ENCODE peak calls at places on chromosomes 6 and 20, in six cellular contexts. U is endothelial cell of umbilical vein, L is A549, O is GM12878, S is K562, J is HepG2. W is an unnamed sample.
A peak's percentile ranks its signal among the peaks of the same experiment; 100 is the strongest.

GRCh38 chr6:137334094-137334493 is 114.9 kb upstream of the IFNGR1 start:
- DNase-seq in U (no peak), L (no peak), O (no peak), S (no peak), J (no peak), W (no peak)

GRCh38 chr6:43698584-43699349 is 11.2 kb upstream of the MRPS18A start:
- DNase-seq in U (peak; percentile 91), L (peak; percentile 42), O (no peak), S (no peak), J (no peak), W (no peak)

GRCh38 chr6:32886674-32887383 is 32.8 kb downstream of the PSMB9 start:
- DNase-seq in U (peak; percentile 17), L (peak; percentile 26), O (no peak), S (no peak), J (no peak), W (no peak)

GRCh38 chr6:142735182-142735581 is 209.8 kb downstream of the HIVEP2 start:
- DNase-seq in U (peak; percentile 90), L (no peak), O (no peak), S (no peak), J (no peak), W (no peak)

GRCh38 chr6:132228894-132229293 is 172.4 kb downstream of the MOXD1 start:
- DNase-seq in U (no peak), L (no peak), O (no peak), S (no peak), J (no peak), W (no peak)

GRCh38 chr20:47957135-47957534 is 171.9 kb upstream of the SULF2 start:
- DNase-seq in U (no peak), L (no peak), O (no peak), S (no peak), J (no peak), W (no peak)

GRCh38 chr6:11974089-11974488 is 38.0 kb upstream of the HIVEP1 start:
- DNase-seq in U (no peak), L (no peak), O (no peak), S (no peak), J (no peak), W (no peak)

GRCh38 chr6:163262080-163262479 is 152.4 kb upstream of the QKI start:
- DNase-seq in U (no peak), L (no peak), O (no peak), S (no peak), J (no peak), W (no peak)

GRCh38 chr6:47242483-47243386 is 67.0 kb downstream of the TNFRSF21 start:
- DNase-seq in U (peak; percentile 95), L (peak; percentile 82), O (peak; percentile 72), S (peak; percentile 93), J (no peak), W (peak; percentile 99)

GRCh38 chr20:59672576-59672975 is 68.2 kb downstream of the PHACTR3 start:
- DNase-seq in U (no peak), L (no peak), O (no peak), S (no peak), J (no peak), W (no peak)

GRCh38 chr6:14129572-14129971 is 12.0 kb downstream of the CD83 start:
- DNase-seq in U (peak; percentile 40), L (peak; percentile 58), O (no peak), S (peak; percentile 79), J (peak; percentile 70), W (peak; percentile 76)

GRCh38 chr20:1951436-1952115 is 42.3 kb downstream of the PDYN start:
- DNase-seq in U (no peak), L (no peak), O (no peak), S (no peak), J (no peak), W (no peak)

GRCh38 chr6:108707328-108707976 is 140.8 kb upstream of the ARMC2 start:
- DNase-seq in U (peak; percentile 76), L (no peak), O (no peak), S (no peak), J (peak; percentile 15), W (no peak)

GRCh38 chr6:118813795-118814194 is 80.2 kb upstream of the ASF1A start:
- DNase-seq in U (no peak), L (no peak), O (no peak), S (no peak), J (no peak), W (peak; percentile 32)

GRCh38 chr6:118815495-118815894 is 78.5 kb upstream of the ASF1A start:
- DNase-seq in U (no peak), L (no peak), O (no peak), S (no peak), J (no peak), W (peak; percentile 33)

GRCh38 chr6:118808794-118809668 is 84.9 kb upstream of the ASF1A start:
- DNase-seq in U (no peak), L (no peak), O (no peak), S (no peak), J (no peak), W (peak; percentile 37)

GRCh38 chr6:118810420-118811027 is 83.4 kb upstream of the ASF1A start:
- DNase-seq in U (no peak), L (no peak), O (no peak), S (no peak), J (no peak), W (peak; percentile 74)

DNA sequence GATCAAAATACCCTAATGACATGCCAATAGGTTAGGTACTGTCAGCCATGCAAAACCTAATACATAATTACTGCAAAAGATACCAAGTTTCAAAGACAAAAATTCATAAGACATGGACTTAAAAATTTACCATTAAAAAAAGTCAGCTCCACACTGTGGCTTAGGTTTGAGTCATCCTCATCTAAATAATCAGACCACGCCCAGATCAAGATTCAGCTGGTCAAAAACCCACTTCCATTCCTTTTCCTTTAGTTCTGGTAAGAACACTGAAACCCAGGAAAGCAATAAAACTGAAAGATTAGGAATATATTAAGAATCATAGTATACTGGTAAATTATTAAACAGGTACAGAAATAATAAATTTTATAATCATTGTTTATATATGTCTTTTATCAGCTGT is 81.0 kb upstream of the ASF1A start:
- DNase-seq in U (no peak), L (no peak), O (no peak), S (no peak), J (no peak), W (no peak)
- TF ChIP-seq MYC in U (no peak), L (no peak), O (no peak), S (no peak), J (no peak), W (no peak)

GRCh38 chr6:165091121-165091785 is 218.2 kb downstream of the C6orf118 start:
- DNase-seq in U (no peak), L (no peak), O (no peak), S (no peak), J (no peak), W (no peak)
- TF ChIP-seq MAX in U (no peak), L (no peak), O (no peak), S (no peak), J (no peak), W (no peak)

GRCh38 chr6:138416201-138416600 is 12.2 kb downstream of the HEBP2 start:
- DNase-seq in U (no peak), L (no peak), O (no peak), S (no peak), J (no peak), W (no peak)
- TF ChIP-seq POLR2A in U (no peak), L (no peak), O (no peak), S (no peak), J (no peak), W (no peak)

GRCh38 chr20:49384437-49385434 is 97.7 kb downstream of the KCNB1 start:
- DNase-seq in U (peak; percentile 56), L (peak; percentile 74), O (no peak), S (peak; percentile 67), J (peak; percentile 79), W (peak; percentile 75)

GRCh38 chr20:49379338-49379737 is 101.5 kb upstream of the ZNFX1 start:
- DNase-seq in U (no peak), L (no peak), O (no peak), S (no peak), J (no peak), W (no peak)

GRCh38 chr20:49385471-49385870 is 97.0 kb downstream of the KCNB1 start:
- DNase-seq in U (peak; percentile 29), L (peak; percentile 53), O (no peak), S (peak; percentile 26), J (peak; percentile 52), W (peak; percentile 49)

GRCh38 chr20:49380245-49380875 is 102.1 kb downstream of the KCNB1 start:
- DNase-seq in U (no peak), L (no peak), O (no peak), S (no peak), J (no peak), W (no peak)

GRCh38 chr20:49381558-49382493 is 100.6 kb downstream of the KCNB1 start:
- DNase-seq in U (no peak), L (peak; percentile 42), O (no peak), S (no peak), J (no peak), W (no peak)
- TF ChIP-seq MYC in U (no peak), L (no peak), O (no peak), S (no peak), J (no peak), W (no peak)

DNA sequence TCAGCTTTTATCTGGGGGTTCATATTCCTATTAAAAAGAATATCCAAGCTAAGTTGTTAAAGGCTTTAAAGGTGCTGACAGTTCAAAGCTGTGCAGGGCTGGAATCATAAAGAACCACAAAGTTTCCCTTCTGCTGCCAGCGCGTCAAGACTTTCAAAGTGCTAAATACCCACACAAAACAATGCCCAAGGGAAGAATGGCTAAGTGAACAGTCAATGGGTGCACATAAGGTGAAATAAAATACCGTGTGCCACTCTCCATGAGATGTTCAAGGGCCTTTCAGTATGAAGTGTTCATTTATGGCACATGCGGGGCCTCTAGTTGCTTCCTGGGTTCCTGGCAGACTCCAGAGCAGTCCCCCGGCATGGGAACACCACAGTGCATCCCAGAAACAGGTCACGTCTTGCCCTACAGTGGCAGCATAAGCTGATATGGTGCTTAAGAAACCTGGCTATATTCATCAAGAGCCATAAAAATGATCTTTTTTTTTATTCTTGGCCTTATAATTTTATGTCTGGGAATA is 14.1 kb downstream of the TXNDC5 start:
- DNase-seq in U (no peak), L (no peak), O (no peak), S (no peak), J (no peak), W (no peak)
- TF ChIP-seq MAX in U (no peak), L (no peak), O (no peak), S (no peak), J (no peak), W (no peak)

GRCh38 chr6:105992315-105992961 is 93.7 kb upstream of the PRDM1 start:
- DNase-seq in U (peak; percentile 76), L (peak; percentile 74), O (peak; percentile 45), S (peak; percentile 97), J (peak; percentile 39), W (peak; percentile 90)
- TF ChIP-seq POLR2A in U (no peak), L (no peak), O (no peak), S (no peak), J (no peak), W (peak; percentile 70)

DNA sequence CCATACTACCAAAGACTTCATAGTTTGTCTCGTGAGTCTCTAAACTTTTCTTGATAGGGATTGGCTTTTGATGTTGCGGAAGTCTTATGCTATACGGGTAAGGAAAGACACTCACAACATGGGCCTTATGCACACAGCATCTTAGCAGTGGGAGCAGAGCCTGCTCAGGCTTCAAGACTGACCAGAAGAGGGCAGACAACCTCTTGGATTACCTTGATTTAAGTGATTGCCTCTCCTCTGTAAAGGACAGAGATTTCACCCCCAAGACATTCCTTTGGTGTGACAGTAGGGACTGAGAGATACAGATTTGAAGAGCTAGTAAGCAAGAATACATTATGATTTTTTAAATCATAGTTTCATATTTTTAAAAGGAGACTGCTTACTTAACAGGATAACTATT is 71.0 kb upstream of the SAMD3 start:
- DNase-seq in U (peak; percentile 51), L (peak; percentile 67), O (peak; percentile 8), S (peak; percentile 38), J (peak; percentile 23), W (peak; percentile 57)
- TF ChIP-seq MYC in U (no peak), L (no peak), O (no peak), S (no peak), J (no peak), W (no peak)

W was measured in NB4.